ENCODE peak calls at places on chromosomes 12 and 14, in four cellular contexts. One of them, this sample, is unnamed.

GRCh38 chr14:93717222-93717967 is 70.9 kb downstream of the PRIMA1 start:
- DNase-seq in kidney: no peak
- DNase-seq in substantia nigra: no peak
- DNase-seq in right atrium auricular region: peak
- DNase-seq in this sample: no peak

GRCh38 chr12:41537522-41537921 is 349.4 kb downstream of the PDZRN4 start:
- DNase-seq in kidney: no peak
- DNase-seq in substantia nigra: no peak
- DNase-seq in right atrium auricular region: no peak
- DNase-seq in this sample: no peak

GRCh38 chr14:68824517-68825347 is 31.9 kb upstream of the ZFP36L1 start:
- DNase-seq in kidney: peak
- DNase-seq in substantia nigra: no peak
- DNase-seq in right atrium auricular region: peak
- DNase-seq in this sample: peak

GRCh38 chr12:121958521-121959240 is 40.3 kb downstream of the CFAP251 start:
- DNase-seq in kidney: no peak
- DNase-seq in substantia nigra: no peak
- DNase-seq in right atrium auricular region: no peak
- DNase-seq in this sample: no peak

GRCh38 chr14:100851586-100851916 is 25.6 kb downstream of the MEG3 start:
- DNase-seq in kidney: no peak
- DNase-seq in substantia nigra: no peak
- DNase-seq in right atrium auricular region: no peak
- DNase-seq in this sample: no peak

GRCh38 chr14:49940805-49941421 is 48.0 kb downstream of the ARF6 start:
- DNase-seq in kidney: no peak
- DNase-seq in substantia nigra: no peak
- DNase-seq in right atrium auricular region: no peak
- DNase-seq in this sample: no peak

GRCh38 chr14:48628870-48629269 is 953.5 kb upstream of the MDGA2 start:
- DNase-seq in kidney: no peak
- DNase-seq in substantia nigra: no peak
- DNase-seq in right atrium auricular region: no peak
- DNase-seq in this sample: no peak

GRCh38 chr14:101709533-101709881 is 52.0 kb upstream of the PPP2R5C start:
- DNase-seq in kidney: no peak
- DNase-seq in substantia nigra: no peak
- DNase-seq in right atrium auricular region: no peak
- DNase-seq in this sample: no peak

GRCh38 chr14:49405291-49405690 is 180.9 kb downstream of the RPS29 start:
- DNase-seq in kidney: no peak
- DNase-seq in substantia nigra: no peak
- DNase-seq in right atrium auricular region: no peak
- DNase-seq in this sample: no peak

GRCh38 chr12:9114946-9115345 is 773 bp downstream of the A2M start:
- DNase-seq in kidney: no peak
- DNase-seq in substantia nigra: no peak
- DNase-seq in right atrium auricular region: no peak
- DNase-seq in this sample: no peak

GRCh38 chr14:104085032-104085888 is at the start of gene ASPG:
- DNase-seq in kidney: peak
- DNase-seq in substantia nigra: no peak
- DNase-seq in right atrium auricular region: no peak
- DNase-seq in this sample: peak

GRCh38 chr12:130576286-130576933 is 139.7 kb downstream of the RIMBP2 start:
- DNase-seq in kidney: no peak
- DNase-seq in substantia nigra: no peak
- DNase-seq in right atrium auricular region: no peak
- DNase-seq in this sample: no peak

GRCh38 chr14:99636487-99636886 is 8.4 kb upstream of the HHIPL1 start:
- DNase-seq in kidney: no peak
- DNase-seq in substantia nigra: no peak
- DNase-seq in right atrium auricular region: no peak
- DNase-seq in this sample: no peak

GRCh38 chr12:104216461-104217058 is 981 bp downstream of the TXNRD1 start:
- DNase-seq in kidney: no peak
- DNase-seq in substantia nigra: no peak
- DNase-seq in right atrium auricular region: no peak
- DNase-seq in this sample: no peak
- H3K27ac ChIP-seq in kidney: no peak
- H3K27ac ChIP-seq in substantia nigra: no peak
- H3K27ac ChIP-seq in right atrium auricular region: peak
- H3K27ac ChIP-seq in this sample: peak

GRCh38 chr12:93167331-93167730 is 210.4 kb upstream of the NUDT4 start:
- DNase-seq in kidney: no peak
- DNase-seq in substantia nigra: no peak
- DNase-seq in right atrium auricular region: no peak
- DNase-seq in this sample: no peak

GRCh38 chr12:93166891-93167307 is 210.8 kb upstream of the NUDT4 start:
- DNase-seq in kidney: no peak
- DNase-seq in substantia nigra: no peak
- DNase-seq in right atrium auricular region: no peak
- DNase-seq in this sample: no peak

GRCh38 chr12:93165384-93165932 is 212.3 kb upstream of the NUDT4 start:
- DNase-seq in kidney: no peak
- DNase-seq in substantia nigra: no peak
- DNase-seq in right atrium auricular region: no peak
- DNase-seq in this sample: no peak

GRCh38 chr12:93169536-93169935 is 208.2 kb upstream of the NUDT4 start:
- DNase-seq in kidney: no peak
- DNase-seq in substantia nigra: no peak
- DNase-seq in right atrium auricular region: no peak
- DNase-seq in this sample: no peak

DNA sequence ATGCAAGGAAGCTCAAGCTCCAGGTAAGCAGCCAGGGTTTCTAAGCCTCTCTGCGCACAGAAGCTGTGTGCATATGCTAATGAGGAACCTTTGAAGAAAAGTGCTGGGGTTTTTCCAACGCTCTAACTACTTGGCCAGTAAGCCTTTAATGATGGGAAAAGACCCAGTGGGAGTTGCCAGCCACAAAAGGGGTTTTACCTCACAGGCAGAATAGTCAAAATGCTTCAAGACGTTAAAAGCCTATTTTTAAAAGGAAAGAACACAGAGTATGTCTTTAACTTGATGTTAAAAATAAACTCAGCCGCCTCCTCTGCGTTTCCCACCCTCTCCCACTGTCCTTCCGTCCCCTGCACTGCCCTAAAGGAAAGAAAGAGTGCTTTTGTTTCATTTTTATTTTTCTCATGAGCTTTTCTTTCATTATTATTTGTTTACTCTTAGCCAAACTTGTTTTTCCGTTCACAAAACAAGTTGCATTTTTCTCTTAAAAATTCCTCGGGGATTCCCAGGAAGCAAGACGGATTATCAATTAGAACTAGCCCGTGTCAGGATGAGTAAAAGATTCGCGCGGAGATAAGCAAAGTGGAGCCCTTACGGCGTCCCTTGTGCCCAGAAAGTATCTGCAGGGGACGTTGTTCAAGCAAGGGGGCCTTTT is 209.8 kb upstream of the NUDT4 start:
- DNase-seq in kidney: no peak
- DNase-seq in substantia nigra: peak
- DNase-seq in right atrium auricular region: no peak
- DNase-seq in this sample: no peak
- H3K27ac ChIP-seq in kidney: no peak
- H3K27ac ChIP-seq in substantia nigra: no peak
- H3K27ac ChIP-seq in right atrium auricular region: peak
- H3K27ac ChIP-seq in this sample: peak

GRCh38 chr14:79251278-79251677 is 960.0 kb downstream of the DIO2 start:
- DNase-seq in kidney: no peak
- DNase-seq in substantia nigra: no peak
- DNase-seq in right atrium auricular region: no peak
- DNase-seq in this sample: no peak

GRCh38 chr14:79256311-79256879 is 954.9 kb downstream of the DIO2 start:
- DNase-seq in kidney: no peak
- DNase-seq in substantia nigra: no peak
- DNase-seq in right atrium auricular region: no peak
- DNase-seq in this sample: no peak

GRCh38 chr14:79253576-79253975 is 957.7 kb downstream of the DIO2 start:
- DNase-seq in kidney: no peak
- DNase-seq in substantia nigra: no peak
- DNase-seq in right atrium auricular region: no peak
- DNase-seq in this sample: no peak

GRCh38 chr14:79248771-79249170 is 962.5 kb downstream of the DIO2 start:
- DNase-seq in kidney: no peak
- DNase-seq in substantia nigra: no peak
- DNase-seq in right atrium auricular region: no peak
- DNase-seq in this sample: no peak

DNA sequence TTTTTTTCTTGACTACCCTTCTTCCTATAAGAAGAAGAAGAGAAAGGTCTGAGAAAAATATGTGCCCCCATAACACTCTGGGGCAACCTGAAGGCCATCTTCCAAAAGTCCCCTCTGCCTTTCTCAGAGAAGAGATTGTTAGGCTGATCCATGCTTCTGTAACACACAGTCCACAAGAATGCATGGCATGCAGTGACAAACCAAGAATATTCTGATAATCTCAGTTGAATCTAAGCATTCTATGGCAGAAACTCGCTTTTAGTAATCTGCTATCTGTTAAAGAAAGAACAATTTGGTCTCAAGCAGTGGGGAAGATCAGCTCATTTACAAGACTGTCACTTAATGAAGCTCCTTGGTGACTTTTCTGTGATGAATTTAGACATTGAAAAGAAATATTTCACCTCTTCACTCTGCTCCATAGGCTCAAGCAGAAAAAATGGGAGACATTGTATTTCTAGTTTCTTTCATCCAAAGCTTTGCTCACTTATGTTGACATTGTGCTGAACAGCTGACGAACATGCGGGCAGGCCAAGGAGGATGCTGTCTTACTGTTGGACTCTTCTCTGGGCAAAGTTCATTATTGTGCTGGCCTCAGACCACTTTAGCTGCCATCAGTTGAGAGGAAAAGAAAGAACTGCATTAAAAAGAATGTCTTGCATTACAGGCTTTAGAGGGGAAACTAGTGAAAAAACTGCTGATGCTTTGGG is 957.1 kb downstream of the DIO2 start:
- DNase-seq in kidney: no peak
- DNase-seq in substantia nigra: no peak
- DNase-seq in right atrium auricular region: no peak
- DNase-seq in this sample: no peak
- H3K27ac ChIP-seq in kidney: no peak
- H3K27ac ChIP-seq in substantia nigra: no peak
- H3K27ac ChIP-seq in right atrium auricular region: no peak
- H3K27ac ChIP-seq in this sample: no peak

DNA sequence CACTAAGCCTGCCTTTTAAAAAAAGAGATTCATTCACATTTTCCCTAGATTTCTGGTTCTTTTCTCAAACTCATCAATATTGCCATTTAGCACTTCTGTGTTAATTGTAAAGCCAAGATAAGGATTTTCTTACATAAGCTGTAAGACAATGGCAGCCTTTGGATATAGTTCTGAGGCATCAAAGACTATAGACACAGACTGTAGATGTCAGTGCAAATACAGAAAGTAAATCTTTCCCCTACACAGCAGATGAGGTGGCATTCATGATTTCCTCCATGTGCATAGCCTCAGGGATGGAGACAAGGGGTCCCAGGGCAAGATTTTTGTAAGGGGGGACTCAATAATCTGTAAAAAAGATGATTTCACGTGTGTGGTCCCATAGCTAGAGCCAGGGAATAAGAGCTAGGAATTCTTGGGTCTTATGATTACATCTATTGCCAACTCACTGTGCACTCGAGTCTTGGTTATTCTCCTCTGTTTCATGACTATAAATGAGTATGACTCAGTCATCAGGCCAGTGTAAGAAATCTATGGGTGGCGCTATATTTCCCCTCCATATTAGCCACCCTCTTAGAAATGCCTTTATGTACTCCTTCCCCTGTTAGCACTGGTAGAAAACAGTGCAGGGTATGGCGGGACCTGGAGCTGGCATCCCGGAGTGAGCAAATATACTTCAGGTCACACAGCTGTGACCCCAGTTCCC is 207.5 kb downstream of the EXOC5 start:
- DNase-seq in kidney: no peak
- DNase-seq in substantia nigra: no peak
- DNase-seq in right atrium auricular region: no peak
- DNase-seq in this sample: no peak
- H3K27ac ChIP-seq in kidney: no peak
- H3K27ac ChIP-seq in substantia nigra: no peak
- H3K27ac ChIP-seq in right atrium auricular region: no peak
- H3K27ac ChIP-seq in this sample: no peak

This sample was measured in upper lobe of right lung.